ENCODE peak calls at places on chromosome 20, in six cellular contexts. One of them, this sample, is unnamed.

GRCh38 chr20:10984899-10985298 is 311.1 kb upstream of the JAG1 start:
- DNase-seq in coronary artery: no peak
- DNase-seq in EH: no peak
- DNase-seq in anterior cingulate cortex: no peak
- DNase-seq in astrocyte of the spinal cord: no peak
- DNase-seq in aorta: no peak
- DNase-seq in this sample: no peak

GRCh38 chr20:21100590-21101452 is 5.3 kb downstream of the LINC00237 start:
- DNase-seq in aorta: no peak
- DNase-seq in coronary artery: no peak
- DNase-seq in anterior cingulate cortex: no peak
- DNase-seq in EH: peak; percentile 20
- DNase-seq in astrocyte of the spinal cord: peak; percentile 18
- DNase-seq in this sample: no peak

GRCh38 chr20:32534661-32535240 is 50.4 kb downstream of the NOL4L start:
- DNase-seq in EH: no peak
- DNase-seq in anterior cingulate cortex: no peak
- DNase-seq in astrocyte of the spinal cord: no peak
- DNase-seq in aorta: no peak
- DNase-seq in coronary artery: no peak
- DNase-seq in this sample: no peak

GRCh38 chr20:45867811-45868176 is 10.4 kb downstream of the ZSWIM3 start:
- DNase-seq in aorta: no peak
- DNase-seq in astrocyte of the spinal cord: peak; percentile 67
- DNase-seq in anterior cingulate cortex: no peak
- DNase-seq in EH: peak; percentile 83
- DNase-seq in coronary artery: no peak
- DNase-seq in this sample: no peak

GRCh38 chr20:6075428-6076219 is 21.8 kb upstream of the LRRN4 start:
- DNase-seq in coronary artery: no peak
- DNase-seq in EH: no peak
- DNase-seq in aorta: no peak
- DNase-seq in anterior cingulate cortex: peak; percentile 30
- DNase-seq in astrocyte of the spinal cord: peak; percentile 44
- DNase-seq in this sample: no peak

GRCh38 chr20:48728042-48728837 is 99.6 kb downstream of the PREX1 start:
- DNase-seq in coronary artery: no peak
- DNase-seq in anterior cingulate cortex: peak; percentile 93
- DNase-seq in EH: no peak
- DNase-seq in aorta: no peak
- DNase-seq in astrocyte of the spinal cord: no peak
- DNase-seq in this sample: peak; percentile 27

GRCh38 chr20:51732454-51732791 is 35.8 kb downstream of the ATP9A start:
- DNase-seq in coronary artery: no peak
- DNase-seq in astrocyte of the spinal cord: peak; percentile 68
- DNase-seq in aorta: no peak
- DNase-seq in anterior cingulate cortex: peak; percentile 53
- DNase-seq in EH: peak; percentile 65
- DNase-seq in this sample: no peak

GRCh38 chr20:21003902-21004301 is 102.3 kb downstream of the LINC00237 start:
- DNase-seq in aorta: no peak
- DNase-seq in EH: no peak
- DNase-seq in coronary artery: no peak
- DNase-seq in astrocyte of the spinal cord: no peak
- DNase-seq in anterior cingulate cortex: no peak
- DNase-seq in this sample: no peak

GRCh38 chr20:32845786-32846185 is 12.9 kb upstream of the EFCAB8 start:
- DNase-seq in coronary artery: no peak
- DNase-seq in astrocyte of the spinal cord: no peak
- DNase-seq in aorta: no peak
- DNase-seq in anterior cingulate cortex: no peak
- DNase-seq in EH: peak; percentile 33
- DNase-seq in this sample: no peak

GRCh38 chr20:50359607-50360217 is 150.5 kb upstream of the PTPN1 start:
- DNase-seq in coronary artery: no peak
- DNase-seq in EH: no peak
- DNase-seq in aorta: no peak
- DNase-seq in anterior cingulate cortex: no peak
- DNase-seq in astrocyte of the spinal cord: no peak
- DNase-seq in this sample: no peak

GRCh38 chr20:63977392-63978276 is 1.8 kb downstream of the SAMD10 start:
- DNase-seq in EH: peak; percentile 83
- DNase-seq in astrocyte of the spinal cord: peak; percentile 78
- DNase-seq in anterior cingulate cortex: no peak
- DNase-seq in coronary artery: no peak
- DNase-seq in aorta: peak; percentile 48
- DNase-seq in this sample: no peak

GRCh38 chr20:13517801-13518200 is 120.9 kb downstream of the TASP1 start:
- DNase-seq in aorta: no peak
- DNase-seq in anterior cingulate cortex: no peak
- DNase-seq in EH: peak; percentile 55
- DNase-seq in astrocyte of the spinal cord: no peak
- DNase-seq in coronary artery: no peak
- DNase-seq in this sample: no peak

GRCh38 chr20:62212309-62212708 is 7.8 kb downstream of the HRH3 start:
- DNase-seq in EH: no peak
- DNase-seq in aorta: no peak
- DNase-seq in astrocyte of the spinal cord: no peak
- DNase-seq in coronary artery: no peak
- DNase-seq in anterior cingulate cortex: no peak
- DNase-seq in this sample: peak; percentile 28

GRCh38 chr20:433300-433975 is 25.3 kb downstream of the RBCK1 start:
- DNase-seq in anterior cingulate cortex: no peak
- DNase-seq in EH: peak; percentile 19
- DNase-seq in aorta: peak; percentile 22
- DNase-seq in astrocyte of the spinal cord: no peak
- DNase-seq in coronary artery: no peak
- DNase-seq in this sample: no peak

This sample was measured in Right ventricle myocardium inferior.